ENCODE peak calls at places on chromosomes 16 and 17, in six cellular contexts. W, Y, E, D, V and X are unnamed samples.

GRCh38 chr17:62162898-62163297 is 97.8 kb upstream of the MED13 start:
- DNase-seq in W (no peak), Y (no peak), E (no peak), D (no peak), V (no peak), X (no peak)

GRCh38 chr16:4733747-4734062 is 366 bp downstream of the ANKS3 start:
- DNase-seq in W (no peak), Y (no peak), E (no peak), D (no peak), V (no peak), X (no peak)

GRCh38 chr17:61833536-61834203 is 29.7 kb downstream of the BRIP1 start:
- DNase-seq in W (no peak), Y (no peak), E (no peak), D (no peak), V (no peak), X (no peak)

GRCh38 chr16:3953728-3954410 is 73.4 kb upstream of the CREBBP start:
- DNase-seq in W (no peak), Y (no peak), E (no peak), D (no peak), V (no peak), X (no peak)

GRCh38 chr16:5634781-5635180 is 537.2 kb upstream of the EEF2KMT start:
- DNase-seq in W (no peak), Y (no peak), E (no peak), D (no peak), V (no peak), X (no peak)

GRCh38 chr17:60534010-60534555 is 8.0 kb upstream of the APPBP2 start:
- DNase-seq in W (no peak), Y (no peak), E (no peak), D (no peak), V (no peak), X (no peak)

GRCh38 chr17:60240290-60240689 is 90.5 kb downstream of the CA4 start:
- DNase-seq in W (no peak), Y (no peak), E (no peak), D (no peak), V (no peak), X (no peak)

GRCh38 chr16:89545831-89546574 is 14.5 kb upstream of the RPL13 start:
- DNase-seq in W (no peak), Y (no peak), E (no peak), D (no peak), V (no peak), X (peak; percentile 56)

GRCh38 chr16:83552193-83552592 is 255.6 kb upstream of the HSBP1 start:
- DNase-seq in W (no peak), Y (no peak), E (no peak), D (no peak), V (no peak), X (no peak)

GRCh38 chr17:62790554-62790953 is 17.6 kb downstream of the MARCHF10 start:
- DNase-seq in W (no peak), Y (no peak), E (no peak), D (no peak), V (no peak), X (no peak)

GRCh38 chr17:32940706-32941390 is 12.9 kb downstream of the TMEM98 start:
- DNase-seq in W (no peak), Y (no peak), E (no peak), D (no peak), V (no peak), X (no peak)

GRCh38 chr16:85308585-85309540 is 196.6 kb upstream of the CIBAR2 start:
- DNase-seq in W (no peak), Y (no peak), E (no peak), D (no peak), V (no peak), X (no peak)

GRCh38 chr17:70313450-70313849 is 144.1 kb downstream of the KCNJ2 start:
- DNase-seq in W (no peak), Y (no peak), E (no peak), D (no peak), V (no peak), X (no peak)

GRCh38 chr17:9522074-9522473 is 53.5 kb downstream of the STX8 start:
- DNase-seq in W (no peak), Y (no peak), E (no peak), D (no peak), V (peak; percentile 1), X (no peak)

GRCh38 chr16:70793851-70794502 is 7.0 kb downstream of the VAC14 start:
- DNase-seq in W (no peak), Y (no peak), E (no peak), D (no peak), V (no peak), X (no peak)

GRCh38 chr17:12940699-12941098 is 77.1 kb downstream of the ELAC2 start:
- DNase-seq in W (no peak), Y (no peak), E (no peak), D (no peak), V (no peak), X (no peak)

GRCh38 chr16:50574852-50575251 is 26.7 kb downstream of the NKD1 start:
- DNase-seq in W (no peak), Y (no peak), E (no peak), D (no peak), V (no peak), X (no peak)

GRCh38 chr17:27549251-27549919 is 81.6 kb upstream of the LGALS9 start:
- DNase-seq in W (no peak), Y (no peak), E (peak; percentile 69), D (no peak), V (no peak), X (no peak)

GRCh38 chr17:65797809-65798208 is 236.4 kb upstream of the AXIN2 start:
- DNase-seq in W (no peak), Y (no peak), E (no peak), D (no peak), V (no peak), X (no peak)

GRCh38 chr17:38687291-38687690 is 12.5 kb upstream of the EPOP start:
- DNase-seq in W (no peak), Y (no peak), E (no peak), D (no peak), V (no peak), X (no peak)

GRCh38 chr16:75265911-75266701 is 14.7 kb upstream of the BCAR1 start:
- DNase-seq in W (no peak), Y (peak; percentile 88), E (peak; percentile 82), D (no peak), V (no peak), X (peak; percentile 67)

GRCh38 chr16:12127244-12127643 is 150.7 kb downstream of the SNX29 start:
- DNase-seq in W (no peak), Y (no peak), E (no peak), D (no peak), V (no peak), X (no peak)

GRCh38 chr17:34306466-34306865 is 12.8 kb upstream of the CCL8 start:
- DNase-seq in W (no peak), Y (no peak), E (no peak), D (no peak), V (no peak), X (no peak)

GRCh38 chr16:57632568-57632967 is 4.1 kb downstream of the ADGRG1 start:
- DNase-seq in W (no peak), Y (no peak), E (peak; percentile 39), D (no peak), V (no peak), X (no peak)

GRCh38 chr16:28108590-28109247 is 45.2 kb upstream of the GSG1L start:
- DNase-seq in W (no peak), Y (no peak), E (no peak), D (no peak), V (no peak), X (no peak)

GRCh38 chr17:80379348-80379747 is 35.6 kb upstream of the ENDOV start:
- DNase-seq in W (no peak), Y (no peak), E (no peak), D (no peak), V (no peak), X (no peak)

GRCh38 chr16:27272076-27272475 is 3.5 kb upstream of the NSMCE1 start:
- DNase-seq in W (no peak), Y (no peak), E (no peak), D (no peak), V (no peak), X (no peak)

GRCh38 chr17:61412860-61413653 is 13.4 kb downstream of the TBX2 start:
- DNase-seq in W (no peak), Y (no peak), E (no peak), D (no peak), V (peak; percentile 10), X (no peak)

GRCh38 chr16:82750078-82750477 is 123.3 kb downstream of the CDH13 start:
- DNase-seq in W (no peak), Y (no peak), E (no peak), D (no peak), V (no peak), X (no peak)

GRCh38 chr17:43805117-43805516 is 24.9 kb downstream of the CFAP97D1 start:
- DNase-seq in W (no peak), Y (no peak), E (no peak), D (no peak), V (no peak), X (no peak)

GRCh38 chr17:11882716-11883115 is 114.6 kb downstream of the ZNF18 start:
- DNase-seq in W (no peak), Y (no peak), E (no peak), D (no peak), V (no peak), X (no peak)

GRCh38 chr17:1929896-1930750 is 95.0 kb downstream of the RTN4RL1 start:
- DNase-seq in W (no peak), Y (no peak), E (no peak), D (no peak), V (peak; percentile 38), X (no peak)

GRCh38 chr17:45935197-45935709 is 40.9 kb downstream of the MAPT start:
- DNase-seq in W (no peak), Y (no peak), E (no peak), D (no peak), V (no peak), X (no peak)

GRCh38 chr17:2292100-2292499 is 11.5 kb downstream of the SMG6 start:
- DNase-seq in W (no peak), Y (no peak), E (no peak), D (no peak), V (no peak), X (no peak)

GRCh38 chr16:49337814-49338350 is 35.7 kb upstream of the C16orf78 start:
- DNase-seq in W (no peak), Y (no peak), E (no peak), D (no peak), V (peak; percentile 38), X (no peak)

GRCh38 chr16:81405702-81406113 is 38.9 kb upstream of the CMIP start:
- DNase-seq in W (no peak), Y (no peak), E (no peak), D (no peak), V (no peak), X (peak; percentile 62)

GRCh38 chr17:4433515-4434031 is at the start of gene SPNS3:
- DNase-seq in W (no peak), Y (no peak), E (no peak), D (no peak), V (no peak), X (no peak)

GRCh38 chr16:8655184-8655717 is 19.2 kb upstream of the ABAT start:
- DNase-seq in W (no peak), Y (no peak), E (no peak), D (no peak), V (peak; percentile 2), X (no peak)

GRCh38 chr16:17224859-17225258 is 245.9 kb downstream of the XYLT1 start:
- DNase-seq in W (no peak), Y (peak; percentile 58), E (peak; percentile 27), D (no peak), V (no peak), X (peak; percentile 62)